ENCODE peak calls at places on chromosome 7, in nine cellular contexts. H is LNCaP clone FGC, K is GM20000, L is AG04449, C is Calu3, N is prostate gland, Q is kidney epithelial cell, G is astrocyte, A is transverse colon. M is an unnamed sample.

GRCh38 chr7:28626629-28627262 is 214.4 kb downstream of the CREB5 start:
- DNase-seq in H (no peak), K (peak), L (no peak), C (peak), N (no peak), Q (no peak), G (peak), A (no peak), M (no peak)

GRCh38 chr7:139482662-139483466 is 609 bp downstream of the KLRG2 start:
- DNase-seq in H (no peak), K (no peak), L (no peak), C (peak), N (no peak), Q (no peak), G (no peak), A (no peak), M (no peak)

GRCh38 chr7:47581821-47582747 is at the start of gene TNS3:
- DNase-seq in H (no peak), K (peak), L (no peak), C (peak), N (no peak), Q (no peak), G (no peak), A (peak), M (no peak)

GRCh38 chr7:99665312-99665759 is 14.5 kb downstream of the CYP3A5 start:
- DNase-seq in H (no peak), K (no peak), L (no peak), C (no peak), N (no peak), Q (no peak), G (no peak), A (no peak), M (no peak)

GRCh38 chr7:112481833-112482669 is 1.3 kb downstream of the LSMEM1 start:
- DNase-seq in H (peak), K (no peak), L (peak), C (peak), N (peak), Q (peak), G (peak), A (peak), M (peak)

GRCh38 chr7:157553256-157553655 is 216.5 kb downstream of the DNAJB6 start:
- DNase-seq in H (no peak), K (no peak), L (no peak), C (no peak), N (no peak), Q (no peak), G (no peak), A (no peak), M (no peak)

GRCh38 chr7:119482209-119482608 is 790.8 kb upstream of the KCND2 start:
- DNase-seq in H (no peak), K (peak), L (no peak), C (peak), N (no peak), Q (no peak), G (no peak), A (no peak), M (no peak)

GRCh38 chr7:137081694-137082093 is 213.2 kb downstream of the CHRM2 start:
- DNase-seq in H (no peak), K (no peak), L (peak), C (no peak), N (no peak), Q (no peak), G (peak), A (peak), M (peak)

DNA sequence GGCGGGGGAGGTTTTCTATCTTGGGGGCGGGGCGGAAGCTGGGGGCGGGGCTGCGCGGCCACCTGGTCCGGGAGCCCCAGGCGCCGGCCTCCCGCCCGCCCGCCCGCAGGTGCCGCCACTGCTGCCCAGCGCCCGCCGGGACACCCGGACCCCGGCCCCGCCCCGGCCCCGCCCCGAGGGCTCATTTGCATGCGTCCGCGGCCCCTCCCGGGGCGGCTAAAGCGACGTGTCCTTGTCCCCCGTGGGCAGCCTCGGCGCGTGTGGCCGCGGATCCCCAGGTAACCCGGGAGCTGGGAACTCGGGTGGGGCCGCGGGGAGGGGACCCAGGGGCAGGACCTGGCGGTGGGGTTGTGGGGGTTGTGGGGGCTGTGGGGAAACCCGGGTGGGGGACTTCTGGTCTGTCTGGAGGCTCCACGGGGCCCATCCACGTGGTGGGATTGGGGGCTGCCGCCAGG is at the start of gene BHLHA15:
- DNase-seq in H (no peak), K (peak), L (no peak), C (peak), N (peak), Q (no peak), G (no peak), A (peak), M (no peak)
- TF ChIP-seq CTCF in H (no peak), K (no peak), L (no peak), C (no peak), N (no peak), Q (no peak), G (no peak), A (no peak), M (no peak)

DNA sequence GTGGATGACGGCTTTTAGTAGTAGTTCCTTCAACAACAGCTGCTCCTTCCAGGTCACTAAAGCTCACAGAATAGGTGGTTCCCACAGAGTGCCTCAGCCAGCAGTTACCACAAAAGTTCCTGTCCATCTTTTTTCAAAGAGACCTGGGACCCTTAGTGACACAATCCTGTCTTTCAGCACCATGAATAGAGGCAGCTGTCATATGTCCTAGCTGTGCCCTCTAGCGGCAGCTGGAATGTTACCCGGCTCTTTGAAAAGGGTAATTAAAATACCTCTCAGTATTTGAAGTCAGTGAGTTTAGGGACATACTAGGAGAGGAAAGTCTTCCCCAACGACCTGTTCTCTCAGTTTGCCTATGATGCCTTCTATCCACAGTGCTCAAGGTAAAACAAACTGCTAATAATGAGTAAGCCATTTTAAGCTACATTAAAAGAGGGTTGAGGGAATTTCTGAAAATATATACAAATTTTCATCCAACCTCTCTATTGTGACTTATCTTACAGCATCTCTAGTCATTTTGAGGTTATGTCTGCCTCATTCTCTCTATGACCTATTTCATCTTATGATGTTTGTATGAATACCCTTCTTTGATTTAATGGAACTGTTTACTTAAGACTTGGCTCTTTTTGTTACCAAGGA is 290.8 kb downstream of the NXPH1 start:
- DNase-seq in H (peak), K (peak), L (no peak), C (peak), N (no peak), Q (no peak), G (no peak), A (peak), M (no peak)
- TF ChIP-seq CTCF in H (peak), K (peak), L (no peak), C (peak), N (peak), Q (peak), G (peak), A (peak), M (no peak)

DNA sequence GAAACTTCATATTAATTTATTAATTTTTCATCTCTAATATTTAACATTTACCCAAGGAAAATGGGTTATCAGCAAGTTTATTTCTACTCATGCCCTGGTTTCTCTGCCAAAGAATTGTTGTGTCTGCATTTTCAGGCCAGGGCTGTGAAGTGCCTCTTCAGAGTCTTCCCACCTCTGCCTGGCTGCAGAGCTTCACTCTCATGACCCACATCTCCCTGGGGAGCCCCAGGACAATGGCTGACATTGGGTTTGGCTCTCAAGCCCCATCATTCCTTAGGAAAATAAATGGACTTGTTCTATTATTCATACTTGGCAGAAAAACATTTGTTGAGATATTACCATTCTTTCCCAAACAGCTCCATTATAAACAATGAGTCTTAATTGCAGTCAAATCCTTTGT is 30.3 kb downstream of the CACNA2D1 start:
- DNase-seq in H (no peak), K (no peak), L (no peak), C (no peak), N (no peak), Q (no peak), G (peak), A (no peak), M (no peak)
- TF ChIP-seq CTCF in H (no peak), K (no peak), L (no peak), C (no peak), N (no peak), Q (no peak), G (no peak), A (no peak), M (no peak)

GRCh38 chr7:130700760-130701159 is 14.4 kb upstream of the TSGA13 start:
- DNase-seq in H (no peak), K (no peak), L (no peak), C (no peak), N (no peak), Q (no peak), G (no peak), A (no peak), M (no peak)

GRCh38 chr7:130699686-130700085 is 13.3 kb upstream of the TSGA13 start:
- DNase-seq in H (no peak), K (no peak), L (no peak), C (no peak), N (no peak), Q (no peak), G (no peak), A (no peak), M (no peak)

GRCh38 chr7:130697791-130698190 is 11.4 kb upstream of the TSGA13 start:
- DNase-seq in H (no peak), K (no peak), L (no peak), C (no peak), N (no peak), Q (no peak), G (no peak), A (no peak), M (no peak)

GRCh38 chr7:130701650-130702049 is 15.3 kb upstream of the TSGA13 start:
- DNase-seq in H (no peak), K (no peak), L (no peak), C (no peak), N (no peak), Q (no peak), G (no peak), A (no peak), M (no peak)

GRCh38 chr7:130695840-130696239 is 9.5 kb upstream of the TSGA13 start:
- DNase-seq in H (no peak), K (peak), L (no peak), C (peak), N (no peak), Q (no peak), G (peak), A (no peak), M (peak)
- TF ChIP-seq CTCF in H (peak), K (peak), L (peak), C (peak), N (peak), Q (peak), G (peak), A (peak), M (peak)

GRCh38 chr7:1593091-1593866 is 23.4 kb upstream of the PSMG3 start:
- DNase-seq in H (no peak), K (no peak), L (no peak), C (peak), N (no peak), Q (no peak), G (no peak), A (no peak), M (no peak)
- TF ChIP-seq CTCF in H (peak), K (peak), L (peak), C (peak), N (peak), Q (peak), G (peak), A (no peak), M (peak)

GRCh38 chr7:64636386-64636785 is 29.5 kb upstream of the ZNF107 start:
- DNase-seq in H (no peak), K (no peak), L (no peak), C (no peak), N (no peak), Q (no peak), G (no peak), A (no peak), M (no peak)
- TF ChIP-seq CTCF in H (peak), K (no peak), L (no peak), C (no peak), N (no peak), Q (no peak), G (no peak), A (no peak), M (no peak)

GRCh38 chr7:131518626-131519025 is 37.8 kb downstream of the PODXL start:
- DNase-seq in H (no peak), K (no peak), L (no peak), C (no peak), N (no peak), Q (no peak), G (no peak), A (no peak), M (no peak)
- TF ChIP-seq CTCF in H (no peak), K (no peak), L (no peak), C (no peak), N (no peak), Q (no peak), G (no peak), A (no peak), M (no peak)

DNA sequence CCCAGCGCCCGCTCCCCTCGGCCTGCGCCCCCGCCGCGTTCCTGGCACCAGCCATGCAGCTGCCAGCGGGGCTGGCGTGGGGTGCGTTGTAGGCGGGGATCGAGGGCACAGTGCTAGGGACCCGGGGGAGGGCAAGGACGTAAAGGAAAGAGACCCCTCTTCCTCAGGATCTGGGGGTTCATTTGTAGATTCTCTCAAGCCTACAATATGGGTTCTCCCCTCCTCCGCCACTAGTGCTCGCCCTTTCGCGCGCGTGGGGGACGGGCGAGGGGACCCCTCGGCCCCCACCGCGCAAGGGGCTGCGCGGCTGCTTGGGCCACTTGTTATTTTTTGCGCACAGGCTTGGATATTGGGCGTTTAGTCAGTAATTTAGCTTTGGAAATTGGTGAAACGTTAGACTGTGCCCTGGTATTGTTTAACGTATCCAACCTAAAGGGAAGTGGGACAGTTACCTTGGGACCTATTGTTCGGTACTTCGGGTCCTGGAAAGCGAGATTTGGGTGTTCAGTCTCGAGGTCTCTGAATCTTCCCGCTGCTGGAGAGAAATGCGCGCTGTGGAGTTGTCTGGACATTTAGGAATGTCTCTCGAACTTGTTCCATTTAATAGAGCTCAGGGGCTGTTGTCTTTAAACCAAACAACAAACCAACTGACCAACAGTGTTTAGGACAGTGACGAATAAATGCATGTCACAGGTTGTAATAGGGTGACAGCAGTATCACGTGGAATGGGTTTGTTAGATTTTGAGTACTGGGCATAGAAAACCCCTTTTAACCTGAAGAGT is 815 bp downstream of the CDK14 start:
- DNase-seq in H (no peak), K (peak), L (no peak), C (peak), N (no peak), Q (no peak), G (peak), A (no peak), M (no peak)
- TF ChIP-seq CTCF in H (peak), K (no peak), L (no peak), C (no peak), N (no peak), Q (no peak), G (no peak), A (no peak), M (no peak)